ENCODE peak calls at places on chromosomes 13 and 19, in four cellular contexts. One of them, this sample, is unnamed.

GRCh38 chr13:51873419-51873818 is 11.7 kb downstream of the CCDC70 start:
- DNase-seq in nephron progenitor cell: no peak
- DNase-seq in foreskin fibroblast: no peak
- DNase-seq in coronary artery: no peak
- DNase-seq in this sample: no peak

GRCh38 chr19:16889883-16890460 is 1.2 kb downstream of the F2RL3 start:
- DNase-seq in nephron progenitor cell: no peak
- DNase-seq in foreskin fibroblast: no peak
- DNase-seq in coronary artery: no peak
- DNase-seq in this sample: no peak

GRCh38 chr19:30225615-30226463 is 146.3 kb upstream of the ZNF536 start:
- DNase-seq in nephron progenitor cell: peak; percentile 31
- DNase-seq in foreskin fibroblast: no peak
- DNase-seq in coronary artery: no peak
- DNase-seq in this sample: no peak

GRCh38 chr13:74675185-74675584 is 541.0 kb upstream of the KLF12 start:
- DNase-seq in nephron progenitor cell: no peak
- DNase-seq in foreskin fibroblast: no peak
- DNase-seq in coronary artery: no peak
- DNase-seq in this sample: no peak

GRCh38 chr19:29624489-29625210 is 18.6 kb downstream of the POP4 start:
- DNase-seq in nephron progenitor cell: no peak
- DNase-seq in foreskin fibroblast: no peak
- DNase-seq in coronary artery: no peak
- DNase-seq in this sample: no peak

GRCh38 chr19:5799247-5800241 is 5.3 kb upstream of the NRTN start:
- DNase-seq in nephron progenitor cell: no peak
- DNase-seq in foreskin fibroblast: no peak
- DNase-seq in coronary artery: no peak
- DNase-seq in this sample: no peak

GRCh38 chr13:92514420-92515125 is 712.0 kb upstream of the GPC6 start:
- DNase-seq in nephron progenitor cell: no peak
- DNase-seq in foreskin fibroblast: no peak
- DNase-seq in coronary artery: no peak
- DNase-seq in this sample: no peak

GRCh38 chr13:109345433-109345941 is 440.9 kb downstream of the IRS2 start:
- DNase-seq in nephron progenitor cell: no peak
- DNase-seq in foreskin fibroblast: peak; percentile 70
- DNase-seq in coronary artery: no peak
- DNase-seq in this sample: no peak

GRCh38 chr13:111202745-111203144 is 87.6 kb downstream of the ARHGEF7 start:
- DNase-seq in nephron progenitor cell: no peak
- DNase-seq in foreskin fibroblast: peak; percentile 87
- DNase-seq in coronary artery: no peak
- DNase-seq in this sample: no peak

GRCh38 chr19:13902993-13903555 is 2.8 kb downstream of the BRME1 start:
- DNase-seq in nephron progenitor cell: no peak
- DNase-seq in foreskin fibroblast: no peak
- DNase-seq in coronary artery: no peak
- DNase-seq in this sample: no peak

GRCh38 chr19:33860691-33861090 is 64.0 kb downstream of the KCTD15 start:
- DNase-seq in nephron progenitor cell: no peak
- DNase-seq in foreskin fibroblast: no peak
- DNase-seq in coronary artery: no peak
- DNase-seq in this sample: no peak

GRCh38 chr19:28396259-28396940 is 816.6 kb downstream of the UQCRFS1 start:
- DNase-seq in nephron progenitor cell: no peak
- DNase-seq in foreskin fibroblast: no peak
- DNase-seq in coronary artery: no peak
- DNase-seq in this sample: no peak

GRCh38 chr19:13866463-13867046 is 10.4 kb upstream of the NANOS3 start:
- DNase-seq in nephron progenitor cell: no peak
- DNase-seq in foreskin fibroblast: no peak
- DNase-seq in coronary artery: no peak
- DNase-seq in this sample: no peak

GRCh38 chr19:33821871-33822270 is 25.2 kb downstream of the KCTD15 start:
- DNase-seq in nephron progenitor cell: no peak
- DNase-seq in foreskin fibroblast: peak; percentile 31
- DNase-seq in coronary artery: no peak
- DNase-seq in this sample: no peak

GRCh38 chr19:5393088-5393487 is 52.5 kb upstream of the PTPRS start:
- DNase-seq in nephron progenitor cell: no peak
- DNase-seq in foreskin fibroblast: no peak
- DNase-seq in coronary artery: no peak
- DNase-seq in this sample: no peak

GRCh38 chr13:84088996-84089395 is 206.7 kb upstream of the SLITRK1 start:
- DNase-seq in nephron progenitor cell: no peak
- DNase-seq in foreskin fibroblast: no peak
- DNase-seq in coronary artery: no peak
- DNase-seq in this sample: no peak

GRCh38 chr19:53878786-53879144 is 3.2 kb upstream of the PRKCG start:
- DNase-seq in nephron progenitor cell: no peak
- DNase-seq in foreskin fibroblast: no peak
- DNase-seq in coronary artery: no peak
- DNase-seq in this sample: no peak

DNA sequence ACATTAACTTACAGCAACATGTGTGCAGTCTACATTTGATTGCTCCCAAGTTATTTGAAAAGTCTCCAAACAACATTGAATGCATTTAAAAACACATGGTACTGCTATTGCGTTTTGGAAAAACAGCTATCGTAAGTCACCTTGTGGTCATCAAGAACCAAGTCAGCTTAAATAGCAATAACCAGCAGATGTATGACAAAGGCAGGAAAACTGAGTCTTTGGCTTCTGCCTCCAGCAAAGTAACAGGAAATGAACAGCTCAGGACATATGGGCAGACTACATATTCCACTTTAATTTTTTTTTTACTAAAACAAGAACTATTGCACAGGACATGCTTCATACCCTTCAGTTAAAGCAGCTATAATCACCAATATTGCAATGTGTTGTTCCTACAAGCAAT is 580.6 kb upstream of the SPRY2 start:
- DNase-seq in nephron progenitor cell: no peak
- DNase-seq in foreskin fibroblast: peak; percentile 38
- DNase-seq in coronary artery: no peak
- DNase-seq in this sample: no peak
- TF ChIP-seq CTCF in nephron progenitor cell: no peak
- TF ChIP-seq CTCF in foreskin fibroblast: no peak
- TF ChIP-seq CTCF in coronary artery: no peak
- TF ChIP-seq CTCF in this sample: no peak

GRCh38 chr13:113975416-113975815 is 1.5 kb upstream of the C13orf46 start:
- DNase-seq in nephron progenitor cell: no peak
- DNase-seq in foreskin fibroblast: no peak
- DNase-seq in coronary artery: no peak
- DNase-seq in this sample: peak; percentile 5

GRCh38 chr13:113972451-113973217 is 1.2 kb downstream of the C13orf46 start:
- DNase-seq in nephron progenitor cell: no peak
- DNase-seq in foreskin fibroblast: no peak
- DNase-seq in coronary artery: no peak
- DNase-seq in this sample: no peak

GRCh38 chr13:113976711-113977684 is 3.1 kb upstream of the C13orf46 start:
- DNase-seq in nephron progenitor cell: no peak
- DNase-seq in foreskin fibroblast: peak; percentile 33
- DNase-seq in coronary artery: no peak
- DNase-seq in this sample: no peak

GRCh38 chr13:113973218-113974164 is at the start of gene C13orf46:
- DNase-seq in nephron progenitor cell: peak; percentile 26
- DNase-seq in foreskin fibroblast: no peak
- DNase-seq in coronary artery: no peak
- DNase-seq in this sample: peak; percentile 17

DNA sequence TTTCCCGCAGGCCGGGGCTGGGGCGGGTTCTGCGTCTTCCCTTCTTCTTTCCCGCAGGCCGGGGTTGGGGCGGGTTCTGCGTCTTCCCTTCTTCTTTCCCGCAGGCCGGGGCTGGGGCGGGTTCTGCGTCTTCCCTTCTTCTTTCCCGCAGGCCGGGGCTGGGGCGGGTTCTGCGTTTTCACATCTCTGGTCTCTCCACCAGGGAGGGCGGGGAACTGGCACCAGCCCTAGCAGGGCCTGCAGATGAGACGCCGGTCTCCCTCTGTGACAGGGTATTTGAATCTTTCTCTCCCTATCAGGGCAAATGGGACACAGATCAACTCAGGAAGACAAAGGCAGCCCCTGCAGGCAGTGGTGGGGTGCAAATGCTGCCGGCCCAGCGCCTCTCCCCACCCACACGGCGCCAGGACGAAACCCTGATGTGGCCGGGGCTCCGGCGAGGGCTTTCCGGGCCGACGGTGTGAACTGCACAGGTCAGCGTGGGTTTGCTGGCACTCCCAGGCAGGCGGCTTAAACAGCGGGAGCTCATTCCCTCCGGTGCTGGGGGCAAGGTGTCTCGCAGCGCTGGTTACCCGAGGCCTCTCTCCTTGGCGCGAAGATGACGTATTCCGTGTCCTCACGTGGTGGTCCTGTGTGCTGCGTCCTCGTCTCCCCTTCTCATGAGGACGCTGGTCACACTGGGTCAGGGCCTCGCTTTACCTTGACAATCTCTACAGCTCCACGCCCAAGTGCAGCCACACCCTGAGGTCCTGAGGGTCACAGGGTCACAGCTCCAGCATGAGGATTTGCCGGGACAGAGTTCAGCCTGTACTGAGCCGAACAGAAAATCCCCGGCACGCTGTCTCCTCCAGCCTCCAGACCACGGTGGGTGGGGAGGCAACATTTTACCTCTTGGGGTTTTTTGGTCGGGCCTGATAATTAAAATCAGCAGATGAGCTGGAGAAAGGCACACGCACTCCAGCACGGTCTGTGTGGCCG is 717 bp upstream of the C13orf46 start:
- DNase-seq in nephron progenitor cell: no peak
- DNase-seq in foreskin fibroblast: no peak
- DNase-seq in coronary artery: no peak
- DNase-seq in this sample: peak; percentile 13
- TF ChIP-seq CTCF in nephron progenitor cell: no peak
- TF ChIP-seq CTCF in foreskin fibroblast: no peak
- TF ChIP-seq CTCF in coronary artery: no peak
- TF ChIP-seq CTCF in this sample: no peak

DNA sequence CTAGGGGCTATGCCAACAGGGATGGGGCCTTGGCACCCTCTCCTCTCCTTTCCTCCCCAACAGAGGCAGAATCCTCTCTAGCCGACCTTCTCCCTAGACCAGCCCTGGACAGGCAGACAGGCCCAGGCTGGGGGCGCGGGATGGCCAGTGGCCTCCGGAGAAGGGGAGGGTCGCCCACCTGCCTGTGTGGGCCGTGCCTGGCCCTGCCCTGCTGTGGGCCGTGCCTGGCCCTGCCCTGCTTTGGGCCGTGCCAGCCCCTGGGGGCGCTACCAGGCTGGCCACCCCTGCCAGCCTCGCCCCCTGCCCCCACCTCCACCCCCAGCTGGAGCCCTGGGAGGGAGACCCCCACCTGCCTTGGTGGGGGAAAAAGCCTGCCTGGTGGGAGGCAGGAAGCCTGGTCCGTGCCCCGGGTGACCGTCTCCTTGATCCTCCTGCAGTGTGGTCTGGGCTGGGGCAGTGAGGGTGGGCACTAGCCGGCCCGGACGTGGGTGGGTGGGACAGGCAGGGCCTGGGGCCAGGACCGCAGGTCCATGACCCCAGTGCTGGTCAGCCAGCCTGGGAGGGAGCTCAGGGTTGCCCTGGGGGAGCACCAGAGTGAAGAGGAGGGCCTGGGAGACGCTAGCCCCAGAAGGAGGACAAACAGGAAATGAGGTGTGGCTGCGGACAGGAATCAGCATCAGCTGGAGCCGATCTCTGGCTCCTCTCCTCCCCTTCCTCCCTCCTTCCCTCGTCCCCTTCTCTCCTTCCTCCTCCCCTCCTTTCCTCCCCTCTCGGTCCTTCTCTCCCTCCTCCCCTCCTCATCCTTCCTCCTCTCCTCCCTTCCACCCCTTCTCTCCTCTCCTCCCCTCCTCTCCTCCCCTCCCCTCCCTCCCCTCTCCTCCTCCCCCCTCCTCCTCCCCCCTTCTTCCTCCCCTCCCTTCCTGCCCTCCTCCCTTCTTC is 5.1 kb upstream of the MKNK2 start:
- DNase-seq in nephron progenitor cell: no peak
- DNase-seq in foreskin fibroblast: peak; percentile 72
- DNase-seq in coronary artery: no peak
- DNase-seq in this sample: no peak
- TF ChIP-seq CTCF in nephron progenitor cell: no peak
- TF ChIP-seq CTCF in foreskin fibroblast: no peak
- TF ChIP-seq CTCF in coronary artery: no peak
- TF ChIP-seq CTCF in this sample: no peak

GRCh38 chr13:29284726-29285125 is 310.8 kb downstream of the SLC7A1 start:
- DNase-seq in nephron progenitor cell: no peak
- DNase-seq in foreskin fibroblast: no peak
- DNase-seq in coronary artery: no peak
- DNase-seq in this sample: no peak
- TF ChIP-seq CTCF in nephron progenitor cell: no peak
- TF ChIP-seq CTCF in foreskin fibroblast: peak; percentile 8
- TF ChIP-seq CTCF in coronary artery: no peak
- TF ChIP-seq CTCF in this sample: no peak

GRCh38 chr13:97125810-97126738 is 96.1 kb upstream of the MBNL2 start:
- DNase-seq in nephron progenitor cell: no peak
- DNase-seq in foreskin fibroblast: peak; percentile 45
- DNase-seq in coronary artery: no peak
- DNase-seq in this sample: no peak

GRCh38 chr13:97124237-97124636 is 97.9 kb upstream of the MBNL2 start:
- DNase-seq in nephron progenitor cell: no peak
- DNase-seq in foreskin fibroblast: no peak
- DNase-seq in coronary artery: no peak
- DNase-seq in this sample: no peak

GRCh38 chr13:97122381-97122996 is 99.6 kb upstream of the MBNL2 start:
- DNase-seq in nephron progenitor cell: no peak
- DNase-seq in foreskin fibroblast: peak; percentile 53
- DNase-seq in coronary artery: no peak
- DNase-seq in this sample: no peak

GRCh38 chr13:97127842-97128241 is 94.3 kb upstream of the MBNL2 start:
- DNase-seq in nephron progenitor cell: no peak
- DNase-seq in foreskin fibroblast: no peak
- DNase-seq in coronary artery: no peak
- DNase-seq in this sample: no peak

GRCh38 chr13:97125051-97125809 is 96.9 kb upstream of the MBNL2 start:
- DNase-seq in nephron progenitor cell: peak; percentile 58
- DNase-seq in foreskin fibroblast: peak; percentile 84
- DNase-seq in coronary artery: no peak
- DNase-seq in this sample: no peak
- TF ChIP-seq CTCF in nephron progenitor cell: no peak
- TF ChIP-seq CTCF in foreskin fibroblast: no peak
- TF ChIP-seq CTCF in coronary artery: no peak
- TF ChIP-seq CTCF in this sample: no peak

DNA sequence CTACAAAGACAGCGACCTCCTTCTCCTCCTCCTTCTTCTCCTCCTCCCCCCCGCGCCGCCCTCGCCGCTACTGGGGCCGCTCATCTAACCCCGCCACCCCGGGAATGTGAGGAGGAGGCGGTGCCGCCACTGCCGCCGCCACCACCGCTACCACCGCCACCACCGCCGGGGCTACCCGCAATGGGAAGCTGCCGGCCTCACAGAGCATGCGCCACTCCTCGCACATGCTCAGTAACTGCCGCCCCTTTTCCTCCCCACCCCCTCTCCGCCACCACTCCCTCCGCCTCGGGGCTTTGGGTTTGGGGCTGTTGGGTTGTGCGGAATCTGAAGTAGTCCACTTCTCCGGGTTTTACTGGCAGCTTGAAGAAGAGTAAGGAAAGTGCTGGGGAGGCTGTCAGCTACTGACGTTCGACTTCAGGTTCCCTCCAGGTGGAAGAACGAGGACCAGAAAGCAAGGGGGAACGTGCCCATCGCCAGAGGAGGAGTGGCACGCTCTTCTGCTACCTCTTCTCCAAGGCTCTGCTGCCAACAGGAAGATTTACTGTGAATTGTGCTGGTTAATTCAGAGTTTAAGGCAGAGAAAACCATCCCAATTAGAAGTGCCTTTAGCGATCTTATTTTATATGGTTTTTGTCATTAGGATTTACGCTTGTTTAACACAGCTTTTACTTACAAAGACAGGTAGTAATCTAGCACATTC is at the start of gene MYCBP2:
- DNase-seq in nephron progenitor cell: peak; percentile 97
- DNase-seq in foreskin fibroblast: peak; percentile 98
- DNase-seq in coronary artery: peak; percentile 98
- DNase-seq in this sample: peak; percentile 99
- TF ChIP-seq CTCF in nephron progenitor cell: no peak
- TF ChIP-seq CTCF in foreskin fibroblast: no peak
- TF ChIP-seq CTCF in coronary artery: no peak
- TF ChIP-seq CTCF in this sample: no peak